ENCODE peak calls at places on chromosomes 1 and 21, in six cellular contexts. L is fibroblast of mammary gland; S is A549; N is mammary epithelial cell; G is CD8-positive, alpha-beta T cell; Q is heart right ventricle. H is an unnamed sample.

GRCh38 chr1:230068952-230069684 is 2.1 kb downstream of the GALNT2 start:
- DNase-seq in L (no peak), S (no peak), N (no peak), G (peak), Q (no peak), H (no peak)

GRCh38 chr1:217407426-217407825 is 223.5 kb downstream of the GPATCH2 start:
- DNase-seq in L (peak), S (no peak), N (no peak), G (no peak), Q (no peak), H (no peak)

GRCh38 chr21:35849131-35849530 is 211.2 kb downstream of the SETD4 start:
- DNase-seq in L (no peak), S (no peak), N (no peak), G (no peak), Q (peak), H (no peak)

GRCh38 chr1:241156231-241156965 is 200.6 kb downstream of the RGS7 start:
- DNase-seq in L (peak), S (no peak), N (peak), G (no peak), Q (no peak), H (no peak)

GRCh38 chr1:95653598-95653997 is 419.6 kb downstream of the RWDD3 start:
- DNase-seq in L (no peak), S (no peak), N (no peak), G (no peak), Q (no peak), H (no peak)

GRCh38 chr1:125064481-125064880 is 3879.7 kb downstream of the SRGAP2C start:
- DNase-seq in L (no peak), S (no peak), N (no peak), G (no peak), Q (no peak), H (no peak)

GRCh38 chr1:26126321-26127084 is 14.9 kb downstream of the PDIK1L start:
- DNase-seq in L (peak), S (no peak), N (peak), G (peak), Q (no peak), H (no peak)

GRCh38 chr1:24896596-24897262 is 33.3 kb downstream of the RUNX3 start:
- DNase-seq in L (no peak), S (no peak), N (no peak), G (peak), Q (no peak), H (no peak)

GRCh38 chr21:27258756-27259429 is 292.0 kb upstream of the ADAMTS5 start:
- DNase-seq in L (no peak), S (no peak), N (no peak), G (no peak), Q (no peak), H (no peak)

GRCh38 chr1:245512980-245513578 is 358.3 kb downstream of the KIF26B start:
- DNase-seq in L (peak), S (no peak), N (no peak), G (no peak), Q (no peak), H (peak)
- TF ChIP-seq CTCF in L (peak), S (no peak), N (no peak), G (no peak), Q (no peak), H (no peak)

GRCh38 chr1:7755448-7755847 is 15.6 kb upstream of the VAMP3 start:
- DNase-seq in L (peak), S (no peak), N (no peak), G (no peak), Q (no peak), H (no peak)
- TF ChIP-seq CTCF in L (peak), S (no peak), N (peak), G (peak), Q (no peak), H (peak)

DNA sequence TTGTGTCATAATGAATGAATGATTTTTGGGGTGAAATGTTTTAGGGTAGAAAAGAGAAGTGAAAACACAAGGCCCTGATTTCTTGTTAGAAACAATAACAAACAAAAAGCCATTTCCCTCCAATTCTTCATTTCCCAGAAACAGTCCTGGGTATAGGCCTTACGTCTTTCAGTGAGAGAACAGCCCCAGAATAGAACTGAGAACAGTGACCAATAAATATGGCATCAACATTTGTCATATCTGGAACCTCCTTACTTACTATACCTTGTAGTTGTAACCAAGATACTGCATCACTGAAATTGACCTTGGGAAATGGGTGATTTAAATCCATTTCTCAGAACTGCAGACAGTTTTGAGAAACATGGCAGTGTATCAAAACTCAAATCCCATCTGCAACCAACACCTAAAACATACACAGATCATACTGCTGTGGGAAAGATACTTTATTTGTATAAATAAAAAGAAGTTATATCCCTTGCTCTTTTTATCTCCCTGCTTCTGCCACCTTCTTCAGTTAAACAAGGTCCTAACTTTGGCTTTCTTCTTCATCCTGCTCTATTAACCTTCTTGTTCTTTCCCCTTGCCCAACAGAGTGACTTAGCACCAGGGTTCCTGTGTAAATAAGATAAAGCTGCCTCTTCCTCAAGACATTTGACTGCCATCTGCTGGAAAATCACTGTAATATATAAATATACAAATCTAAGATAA is 19.5 kb downstream of the XKR8 start:
- DNase-seq in L (peak), S (peak), N (peak), G (no peak), Q (no peak), H (no peak)
- TF ChIP-seq CTCF in L (peak), S (peak), N (peak), G (peak), Q (peak), H (no peak)

GRCh38 chr1:203323587-203323986 is 18.3 kb downstream of the BTG2 start:
- DNase-seq in L (no peak), S (no peak), N (no peak), G (no peak), Q (no peak), H (no peak)

GRCh38 chr1:203322480-203323179 is 17.3 kb downstream of the BTG2 start:
- DNase-seq in L (no peak), S (no peak), N (no peak), G (no peak), Q (peak), H (no peak)

GRCh38 chr1:203321273-203322052 is 16.1 kb downstream of the BTG2 start:
- DNase-seq in L (no peak), S (no peak), N (no peak), G (no peak), Q (no peak), H (no peak)

GRCh38 chr1:203318229-203318517 is 12.9 kb downstream of the BTG2 start:
- DNase-seq in L (no peak), S (no peak), N (no peak), G (no peak), Q (no peak), H (no peak)

DNA sequence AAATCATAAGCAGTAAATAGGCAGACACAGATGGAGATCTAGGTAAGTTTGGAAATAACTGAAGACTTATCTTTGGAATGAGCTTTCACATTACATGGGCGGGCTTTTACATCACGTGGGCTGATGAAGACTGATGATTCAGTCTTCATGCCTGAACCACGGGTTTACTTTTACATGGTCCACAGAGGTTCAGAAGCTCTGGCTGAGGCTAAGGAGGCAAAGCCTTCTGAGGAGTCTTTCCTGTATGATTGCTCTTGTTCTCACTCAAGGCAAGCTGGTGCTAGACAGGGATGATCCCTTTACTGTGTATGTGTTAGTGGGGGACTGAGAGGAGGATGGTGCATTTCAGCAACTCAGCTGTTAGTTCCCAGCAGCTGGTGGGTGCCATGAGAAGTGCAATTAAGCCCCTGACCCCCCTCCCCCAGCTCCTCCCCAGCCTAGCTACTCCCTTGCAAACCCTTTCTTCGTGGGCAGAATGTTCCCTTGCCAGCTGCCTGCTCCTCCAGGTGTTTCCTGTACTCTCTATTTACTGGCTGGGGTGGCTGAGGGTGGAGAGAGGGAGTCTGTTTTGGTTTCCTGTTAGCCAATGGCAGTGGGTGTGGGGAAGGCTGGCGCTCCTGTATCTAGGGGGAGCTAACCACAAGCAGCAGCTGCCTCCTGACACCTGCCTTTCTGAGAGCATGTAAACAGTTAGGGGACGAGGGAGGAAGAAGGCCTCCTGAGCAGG is 15.4 kb downstream of the BTG2 start:
- DNase-seq in L (peak), S (no peak), N (peak), G (peak), Q (peak), H (no peak)
- TF ChIP-seq CTCF in L (no peak), S (no peak), N (no peak), G (no peak), Q (no peak), H (no peak)

DNA sequence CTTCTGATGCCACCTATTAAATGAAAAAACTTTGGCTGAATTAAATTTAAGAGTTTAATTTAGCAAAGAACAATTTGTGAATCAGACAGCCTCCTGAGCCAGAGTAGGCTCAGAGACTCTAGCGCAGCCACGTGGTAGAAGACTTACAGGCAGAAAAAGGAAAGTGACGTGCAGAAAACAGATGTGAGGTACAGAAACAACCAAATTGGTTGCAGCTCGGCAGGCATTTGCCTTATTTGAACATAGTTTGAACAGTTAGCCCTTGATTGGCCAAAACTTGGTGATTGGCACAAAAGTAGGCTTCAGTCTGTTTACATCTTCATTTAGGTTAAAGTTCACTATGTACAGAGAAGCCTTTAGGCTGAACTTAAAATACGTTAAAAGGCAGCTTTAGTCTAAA is 22.9 kb downstream of the TCP10L start:
- DNase-seq in L (peak), S (no peak), N (no peak), G (no peak), Q (peak), H (no peak)
- TF ChIP-seq CTCF in L (peak), S (no peak), N (no peak), G (peak), Q (peak), H (peak)

GRCh38 chr1:223243441-223244050 is 100.5 kb upstream of the TLR5 start:
- DNase-seq in L (no peak), S (no peak), N (no peak), G (peak), Q (no peak), H (no peak)

GRCh38 chr1:223245983-223246382 is 102.9 kb upstream of the TLR5 start:
- DNase-seq in L (no peak), S (no peak), N (no peak), G (no peak), Q (no peak), H (no peak)

GRCh38 chr1:223242971-223243370 is 99.9 kb upstream of the TLR5 start:
- DNase-seq in L (no peak), S (no peak), N (no peak), G (peak), Q (no peak), H (no peak)

GRCh38 chr1:223245411-223245810 is 102.4 kb upstream of the TLR5 start:
- DNase-seq in L (no peak), S (no peak), N (no peak), G (peak), Q (no peak), H (no peak)

GRCh38 chr1:223244366-223245103 is 101.5 kb upstream of the TLR5 start:
- DNase-seq in L (peak), S (no peak), N (peak), G (peak), Q (no peak), H (no peak)
- TF ChIP-seq CTCF in L (peak), S (peak), N (peak), G (no peak), Q (peak), H (no peak)

DNA sequence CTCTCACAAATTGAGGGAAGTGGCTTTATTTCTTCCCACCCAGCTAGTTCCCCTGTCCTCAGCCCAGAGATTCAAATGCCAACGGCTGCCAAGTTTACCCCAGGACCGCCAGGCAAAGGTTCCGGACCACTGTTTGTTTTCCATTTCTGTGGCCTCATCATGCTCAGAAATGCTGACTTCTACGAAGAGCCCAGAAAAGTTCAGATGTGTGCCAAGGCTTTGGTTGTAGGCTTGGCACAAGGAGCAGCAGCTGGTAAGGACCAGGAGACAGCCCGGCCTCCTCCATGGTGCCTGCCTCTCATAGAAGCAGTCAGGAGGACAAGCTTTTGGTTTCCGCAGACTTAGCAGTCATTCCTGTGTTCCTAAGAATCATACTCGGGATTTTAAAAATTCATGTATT is 171.6 kb downstream of the KIF26B start:
- DNase-seq in L (no peak), S (no peak), N (no peak), G (no peak), Q (no peak), H (no peak)
- TF ChIP-seq CTCF in L (no peak), S (no peak), N (no peak), G (no peak), Q (no peak), H (no peak)